ENCODE peak calls at places on chromosomes 11 and 22, in seven cellular contexts. Q, O, M, H, D, W and A are unnamed samples.

GRCh38 chr22:19438286-19438685 is 5.9 kb downstream of the MRPL40 start:
- DNase-seq in Q (no peak), O (no peak), M (no peak), H (no peak), D (no peak), W (peak), A (no peak)

GRCh38 chr22:45764051-45764450 is 92.4 kb downstream of the ATXN10 start:
- DNase-seq in Q (no peak), O (no peak), M (no peak), H (no peak), D (no peak), W (no peak), A (no peak)

GRCh38 chr11:116578971-116579687 is 193.7 kb downstream of the BUD13 start:
- DNase-seq in Q (peak), O (no peak), M (no peak), H (no peak), D (no peak), W (no peak), A (no peak)

GRCh38 chr11:5592615-5593014 is 3.8 kb upstream of the TRIM6 start:
- DNase-seq in Q (no peak), O (no peak), M (no peak), H (no peak), D (no peak), W (no peak), A (no peak)

GRCh38 chr11:134556186-134556585 is 144.1 kb upstream of the B3GAT1 start:
- DNase-seq in Q (no peak), O (no peak), M (no peak), H (no peak), D (no peak), W (no peak), A (no peak)

GRCh38 chr11:60206616-60207015 is 23.7 kb upstream of the MS4A6A start:
- DNase-seq in Q (no peak), O (no peak), M (no peak), H (no peak), D (no peak), W (no peak), A (no peak)

GRCh38 chr11:44133335-44133946 is 38.0 kb downstream of the EXT2 start:
- DNase-seq in Q (no peak), O (no peak), M (no peak), H (no peak), D (peak), W (peak), A (peak)

GRCh38 chr22:24191381-24191841 is 10.1 kb downstream of the SUSD2 start:
- DNase-seq in Q (peak), O (no peak), M (no peak), H (no peak), D (no peak), W (no peak), A (no peak)

GRCh38 chr22:37745548-37746365 is 48.9 kb downstream of the TRIOBP start:
- DNase-seq in Q (peak), O (peak), M (peak), H (peak), D (peak), W (peak), A (peak)

GRCh38 chr11:108286369-108286768 is 63.5 kb downstream of the ATM start:
- DNase-seq in Q (no peak), O (no peak), M (no peak), H (no peak), D (peak), W (no peak), A (no peak)

GRCh38 chr11:23573430-23573829 is 713.2 kb upstream of the CCDC179 start:
- DNase-seq in Q (no peak), O (no peak), M (no peak), H (no peak), D (no peak), W (no peak), A (no peak)

GRCh38 chr11:3095712-3096361 is 38.6 kb upstream of the CARS1 start:
- DNase-seq in Q (no peak), O (no peak), M (no peak), H (no peak), D (no peak), W (no peak), A (no peak)

GRCh38 chr11:123065634-123066033 is 3.7 kb upstream of the HSPA8 start:
- DNase-seq in Q (no peak), O (no peak), M (no peak), H (no peak), D (no peak), W (peak), A (no peak)

GRCh38 chr11:129375731-129376657 is at the start of gene BARX2:
- DNase-seq in Q (peak), O (no peak), M (no peak), H (peak), D (peak), W (no peak), A (no peak)

GRCh38 chr11:62602141-62603071 is 741 bp upstream of the MTA2 start:
- DNase-seq in Q (peak), O (no peak), M (peak), H (no peak), D (no peak), W (no peak), A (peak)

GRCh38 chr11:124518900-124519541 is 24.4 kb downstream of the OR8B12 start:
- DNase-seq in Q (no peak), O (no peak), M (no peak), H (no peak), D (peak), W (no peak), A (no peak)